ENCODE peak calls at places on chromosomes 5 and 9, in five cellular contexts. V is MM.1S, S is uterus, W is stomach, T is heart left ventricle. Z is an unnamed sample.
A peak's percentile ranks its signal among the peaks of the same experiment; 100 is the strongest.

GRCh38 chr5:83688321-83688720 is 32.3 kb downstream of the HAPLN1 start:
- DNase-seq in V (no peak), S (no peak), W (no peak), T (no peak), Z (no peak)

GRCh38 chr9:15136646-15137045 is 170.4 kb downstream of the TTC39B start:
- DNase-seq in V (peak; percentile 7), S (no peak), W (no peak), T (no peak), Z (no peak)

GRCh38 chr5:161167001-161167765 is 315.2 kb upstream of the ATP10B start:
- DNase-seq in V (no peak), S (no peak), W (no peak), T (no peak), Z (no peak)

GRCh38 chr9:133487331-133487725 is 8.4 kb upstream of the SLC2A6 start:
- DNase-seq in V (no peak), S (no peak), W (no peak), T (no peak), Z (no peak)

GRCh38 chr9:35790385-35791291 is 753 bp upstream of the NPR2 start:
- DNase-seq in V (peak; percentile 66), S (peak; percentile 86), W (peak; percentile 68), T (peak; percentile 75), Z (peak; percentile 18)

GRCh38 chr5:93723005-93723404 is 18.4 kb downstream of the POU5F2 start:
- DNase-seq in V (no peak), S (no peak), W (no peak), T (no peak), Z (no peak)

GRCh38 chr5:101995585-101995984 is 300.5 kb downstream of the SLCO4C1 start:
- DNase-seq in V (no peak), S (no peak), W (no peak), T (no peak), Z (no peak)

GRCh38 chr9:87557996-87558395 is 60.3 kb downstream of the DAPK1 start:
- DNase-seq in V (peak; percentile 21), S (no peak), W (peak; percentile 67), T (no peak), Z (no peak)

GRCh38 chr5:380701-381309 is 59.3 kb downstream of the AHRR start:
- DNase-seq in V (no peak), S (no peak), W (no peak), T (no peak), Z (no peak)

GRCh38 chr5:150557507-150557872 is 49.6 kb downstream of the NDST1 start:
- DNase-seq in V (no peak), S (no peak), W (no peak), T (no peak), Z (no peak)

DNA sequence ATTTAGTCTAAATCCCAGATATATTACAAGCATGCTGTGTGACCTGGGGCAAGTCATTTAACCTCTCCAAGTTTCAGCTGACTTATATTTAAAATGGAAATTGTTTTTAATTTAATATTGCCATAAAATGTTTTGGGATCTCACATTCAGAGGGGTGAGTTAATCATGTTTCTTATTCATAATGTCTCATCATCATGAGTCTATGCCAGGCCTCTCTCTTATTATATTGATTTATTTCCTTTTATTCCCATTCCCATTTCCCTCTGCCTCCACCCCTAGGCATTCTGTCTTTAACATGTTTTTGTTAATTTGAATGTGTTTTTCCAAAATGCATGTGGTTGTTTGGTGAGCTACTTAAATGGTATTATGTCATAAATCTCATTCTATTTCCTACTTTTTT is 39.0 kb upstream of the TTC1 start:
- DNase-seq in V (no peak), S (no peak), W (no peak), T (no peak), Z (no peak)
- H3K27me3 ChIP-seq in V (no peaks in the 10 kb centered on the region), S (no peaks in the 10 kb centered on the region), W (peaks cover 4% of the 10 kb centered on the region), T (peaks cover 42% of the 10 kb centered on the region), Z (no peaks in the 10 kb centered on the region)

GRCh38 chr5:35819026-35819425 is 37.7 kb upstream of the IL7R start:
- DNase-seq in V (no peak), S (no peak), W (no peak), T (no peak), Z (no peak)
- H3K4me3 ChIP-seq in V (no peak overlapping the region), S (no peak overlapping the region), W (no peak overlapping the region), T (no peak overlapping the region), Z (no peak overlapping the region)

DNA sequence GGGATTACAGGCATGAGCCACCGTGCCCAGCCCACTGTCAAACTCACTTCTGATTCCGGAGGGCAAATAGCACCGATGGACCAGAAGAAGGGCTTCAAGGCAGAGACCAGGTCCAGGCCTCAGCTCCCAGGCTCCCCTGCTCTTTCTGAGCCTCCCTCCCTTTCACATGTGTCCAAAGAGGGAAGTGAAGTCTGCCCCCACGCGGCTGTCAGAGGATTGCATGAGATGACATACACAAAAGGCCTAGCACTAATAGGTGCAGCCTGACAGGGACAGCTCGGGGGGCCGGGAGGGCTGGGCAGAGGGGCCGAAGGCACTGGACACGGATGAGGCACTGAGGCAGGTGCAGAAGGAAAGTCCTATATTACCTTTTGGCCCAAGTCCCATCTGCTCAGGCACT is 16.1 kb downstream of the FBP1 start:
- DNase-seq in V (peak; percentile 53), S (no peak), W (peak; percentile 70), T (no peak), Z (no peak)
- TF ChIP-seq CTCF in V (peak; percentile 50), S (no peak), W (no peak), T (no peak), Z (peak; percentile 38)

DNA sequence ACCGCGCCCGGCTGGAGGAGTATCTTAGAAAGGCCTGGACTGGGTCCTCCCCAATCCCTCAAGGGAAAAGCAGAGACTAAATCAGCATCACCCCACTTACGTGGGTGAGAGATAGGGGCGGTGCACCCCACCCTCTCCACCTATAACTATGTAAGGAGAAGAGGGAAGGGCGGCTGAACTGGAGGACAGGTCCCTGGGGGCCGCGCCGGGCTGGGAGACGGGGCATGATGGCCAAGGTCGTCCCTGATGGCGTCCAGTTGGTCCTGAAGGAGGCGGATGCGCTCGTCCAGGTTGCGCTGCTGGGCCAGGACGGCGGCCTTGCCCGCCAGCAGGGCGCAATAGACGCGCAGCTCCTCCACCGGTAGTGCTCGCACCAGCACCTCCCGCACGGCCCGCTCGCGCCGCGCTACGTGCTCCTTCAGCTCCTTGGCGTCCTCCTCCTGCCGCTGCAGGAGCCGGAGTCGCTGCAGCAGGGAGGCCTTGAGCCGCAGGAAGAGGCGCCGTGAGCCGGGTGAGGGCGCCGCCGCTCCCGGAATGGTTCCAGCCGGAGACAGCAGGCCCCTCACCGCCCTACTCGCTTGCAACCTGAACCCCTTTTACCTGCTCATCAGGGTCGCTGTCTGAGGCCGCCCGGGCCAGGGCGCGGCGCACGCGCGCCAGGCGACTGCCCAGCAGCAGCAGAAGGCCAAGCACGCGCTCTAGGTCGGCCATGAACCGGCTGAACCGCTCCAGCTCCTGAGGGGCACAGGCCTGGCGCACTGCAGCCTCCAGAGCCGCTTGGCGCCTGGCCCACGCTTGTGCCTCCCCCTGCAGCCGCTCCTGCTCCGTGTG is 7.6 kb downstream of the SHROOM1 start:
- DNase-seq in V (no peak), S (no peak), W (no peak), T (no peak), Z (no peak)
- H3K27me3 ChIP-seq in V (no peaks in the 10 kb centered on the region), S (no peaks in the 10 kb centered on the region), W (no peaks in the 10 kb centered on the region), T (peaks cover 6% of the 10 kb centered on the region), Z (no peaks in the 10 kb centered on the region)

GRCh38 chr9:136978865-136979544 is 1.7 kb downstream of the PTGDS start:
- DNase-seq in V (no peak), S (no peak), W (no peak), T (no peak), Z (no peak)

GRCh38 chr9:136977223-136978072 is at the start of gene PTGDS:
- DNase-seq in V (no peak), S (peak; percentile 58), W (no peak), T (peak; percentile 86), Z (no peak)

GRCh38 chr9:136980669-136981478 is 1.9 kb upstream of the LCNL1 start:
- DNase-seq in V (no peak), S (no peak), W (no peak), T (no peak), Z (no peak)

GRCh38 chr9:136979769-136980587 is 2.7 kb downstream of the PTGDS start:
- DNase-seq in V (no peak), S (no peak), W (no peak), T (no peak), Z (no peak)

GRCh38 chr9:136978073-136978864 is 965 bp downstream of the PTGDS start:
- DNase-seq in V (no peak), S (peak; percentile 62), W (peak; percentile 69), T (peak; percentile 90), Z (no peak)
- H3K4me3 ChIP-seq in V (no peak overlapping the region), S (peak overlapping the region; percentile 28), W (peak overlapping the region; percentile 49), T (peak overlapping the region; percentile 64), Z (peak overlapping the region; percentile 51)

GRCh38 chr9:111034146-111034545 is 4.1 kb downstream of the LPAR1 start:
- DNase-seq in V (no peak), S (no peak), W (no peak), T (no peak), Z (no peak)
- TF ChIP-seq CTCF in V (no peak), S (no peak), W (no peak), T (no peak), Z (no peak)

GRCh38 chr5:139905401-139905800 is 109.8 kb downstream of the PSD2 start:
- DNase-seq in V (no peak), S (no peak), W (no peak), T (no peak), Z (no peak)
- H3K27me3 ChIP-seq in V (peaks cover 31% of the 10 kb centered on the region), S (peaks cover 11% of the 10 kb centered on the region), W (no peaks in the 10 kb centered on the region), T (peaks cover 31% of the 10 kb centered on the region), Z (peaks cover 47% of the 10 kb centered on the region)